ENCODE peak calls at places on chromosomes 7 and 10, in four cellular contexts. K is WERI-Rb-1, X is dorsolateral prefrontal cortex, A is endodermal cell. B is an unnamed sample.

GRCh38 chr7:150340024-150340749 is 1.2 kb downstream of the RARRES2 start:
- DNase-seq in K (no peak), X (no peak), A (peak; percentile 77), B (no peak)

GRCh38 chr7:37920619-37921339 is at the start of gene EPDR1:
- DNase-seq in K (peak; percentile 73), X (peak; percentile 76), A (peak; percentile 90), B (no peak)

GRCh38 chr7:17601921-17602320 is 303.5 kb downstream of the AHR start:
- DNase-seq in K (no peak), X (no peak), A (no peak), B (no peak)

GRCh38 chr7:78496226-78496625 is 697.7 kb downstream of the PHTF2 start:
- DNase-seq in K (no peak), X (no peak), A (no peak), B (no peak)

GRCh38 chr10:62266611-62267010 is 2.0 kb downstream of the RTKN2 start:
- DNase-seq in K (no peak), X (no peak), A (no peak), B (no peak)

GRCh38 chr7:12719141-12719919 is 31.9 kb downstream of the ARL4A start:
- DNase-seq in K (no peak), X (no peak), A (no peak), B (peak; percentile 57)

GRCh38 chr7:116772423-116772852 is 89.9 kb upstream of the CAPZA2 start:
- DNase-seq in K (no peak), X (no peak), A (no peak), B (no peak)

GRCh38 chr7:29217112-29217511 is 22.5 kb downstream of the CHN2 start:
- DNase-seq in K (no peak), X (no peak), A (no peak), B (no peak)

GRCh38 chr7:33500590-33500989 is 371.2 kb downstream of the BBS9 start:
- DNase-seq in K (no peak), X (no peak), A (no peak), B (no peak)

DNA sequence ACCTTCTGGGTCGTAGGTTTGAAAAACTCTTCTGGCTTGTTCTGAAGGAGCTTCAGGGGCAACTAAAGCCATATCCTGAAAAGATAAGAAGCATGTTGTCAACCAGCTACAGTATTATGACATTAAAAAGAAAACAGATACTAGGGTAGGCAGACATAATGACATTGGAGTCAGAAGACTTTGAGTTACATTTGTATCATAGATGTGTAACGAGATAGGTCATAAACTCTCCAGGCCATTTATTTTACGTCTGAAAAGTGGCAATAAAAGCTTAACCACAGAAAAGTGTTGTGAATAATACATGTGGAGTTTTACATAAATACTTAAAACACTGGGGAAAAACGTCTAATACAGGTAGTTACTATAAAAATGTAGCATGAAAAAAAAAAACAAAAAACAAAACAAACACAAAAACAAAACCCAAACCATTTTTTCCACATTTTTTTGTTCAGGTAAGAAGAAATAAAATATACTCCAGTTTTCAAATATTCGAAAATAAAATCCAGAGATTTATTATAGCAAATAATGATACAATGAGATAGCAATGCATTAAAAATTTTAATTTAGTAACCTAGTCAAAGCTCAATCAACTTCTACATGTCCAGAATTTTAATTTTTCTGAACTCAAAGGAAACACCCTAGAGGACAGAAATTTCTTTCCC is 64.1 kb downstream of the MINDY3 start:
- DNase-seq in K (no peak), X (no peak), A (no peak), B (no peak)
- H3K4me3 ChIP-seq in K (no peak overlapping the region), X (no peak overlapping the region), A (no peak overlapping the region), B (no peak overlapping the region)

GRCh38 chr7:128672927-128673517 is 930 bp downstream of the GARIN1A start:
- DNase-seq in K (no peak), X (no peak), A (peak; percentile 86), B (no peak)
- TF ChIP-seq CTCF in K (no peak), X (peak; percentile 31), A (peak; percentile 85), B (peak; percentile 84)

GRCh38 chr7:151736403-151736909 is 140.5 kb downstream of the PRKAG2 start:
- DNase-seq in K (peak; percentile 53), X (no peak), A (no peak), B (peak; percentile 90)
- H3K4me3 ChIP-seq in K (peak overlapping the region; percentile 28), X (peak overlapping the region; percentile 17), A (no peak overlapping the region), B (peak overlapping the region; percentile 49)

GRCh38 chr10:100482181-100482833 is 19.5 kb downstream of the WNT8B start:
- DNase-seq in K (peak; percentile 66), X (peak; percentile 71), A (peak; percentile 90), B (peak; percentile 27)

GRCh38 chr10:100485336-100485735 is 22.5 kb downstream of the WNT8B start:
- DNase-seq in K (no peak), X (no peak), A (peak; percentile 75), B (no peak)

GRCh38 chr10:100481462-100482081 is 18.8 kb downstream of the WNT8B start:
- DNase-seq in K (peak; percentile 78), X (peak; percentile 90), A (peak; percentile 98), B (peak; percentile 62)

GRCh38 chr10:100483876-100484666 is 21.3 kb downstream of the WNT8B start:
- DNase-seq in K (peak; percentile 59), X (no peak), A (no peak), B (no peak)

GRCh38 chr10:100482834-100483185 is 20.0 kb downstream of the WNT8B start:
- DNase-seq in K (peak; percentile 15), X (no peak), A (no peak), B (no peak)
- TF ChIP-seq CTCF in K (no peak), X (no peak), A (peak; percentile 46), B (no peak)

GRCh38 chr10:124086097-124086710 is 7.2 kb downstream of the CHST15 start:
- DNase-seq in K (no peak), X (no peak), A (no peak), B (no peak)

GRCh38 chr10:124089859-124090258 is 3.5 kb downstream of the CHST15 start:
- DNase-seq in K (no peak), X (no peak), A (no peak), B (no peak)

GRCh38 chr10:124088944-124089343 is 4.5 kb downstream of the CHST15 start:
- DNase-seq in K (no peak), X (no peak), A (no peak), B (no peak)

GRCh38 chr10:124086787-124087671 is 6.4 kb downstream of the CHST15 start:
- DNase-seq in K (no peak), X (no peak), A (no peak), B (no peak)

DNA sequence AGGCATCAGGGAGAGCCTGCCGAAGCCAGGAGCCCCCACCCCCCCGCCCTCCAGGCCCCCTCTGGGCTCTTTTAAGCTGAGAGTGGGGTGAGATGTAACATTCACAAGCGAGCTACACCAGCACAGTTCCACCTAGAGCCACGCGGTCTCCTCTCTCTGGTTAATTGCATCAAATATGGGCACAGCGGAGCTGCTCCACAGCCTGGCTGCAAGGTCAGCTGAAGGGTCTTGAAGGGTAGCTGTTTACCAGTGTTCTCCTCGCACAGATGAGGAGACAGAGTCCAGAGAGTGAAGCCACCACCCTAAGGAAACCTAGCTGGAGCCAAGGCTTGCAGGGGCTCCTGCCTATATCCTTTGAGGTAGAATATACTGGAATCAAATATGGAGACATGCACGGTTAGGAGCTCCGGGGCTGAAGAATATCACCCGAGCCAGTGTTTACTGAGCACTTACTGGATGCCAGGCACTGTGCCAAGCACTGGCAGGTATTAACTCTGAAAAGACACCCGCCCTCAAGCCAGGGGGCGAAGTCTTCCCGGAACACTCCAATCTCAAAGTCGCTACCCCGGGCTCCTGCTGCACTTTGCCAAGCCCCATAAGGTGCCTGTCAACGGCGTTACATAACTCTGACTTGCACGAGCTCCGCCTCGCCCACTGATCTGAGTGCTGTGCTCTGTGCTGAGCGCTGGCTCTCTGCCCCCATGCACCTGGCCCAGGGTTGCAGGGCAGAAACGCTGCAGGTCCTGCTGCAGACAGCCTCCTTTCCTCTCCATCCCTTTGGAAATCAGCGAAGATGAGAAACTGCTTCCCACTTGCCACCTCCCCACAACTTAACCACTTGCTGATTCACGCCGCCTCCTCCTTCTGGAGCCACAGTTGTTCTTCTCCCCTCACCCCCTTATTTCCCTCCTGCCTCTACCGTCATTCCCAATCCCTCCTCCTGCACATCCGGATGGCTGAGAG is 5.4 kb downstream of the CHST15 start:
- DNase-seq in K (no peak), X (peak; percentile 68), A (no peak), B (no peak)
- H3K4me3 ChIP-seq in K (no peak overlapping the region), X (no peak overlapping the region), A (no peak overlapping the region), B (no peak overlapping the region)

DNA sequence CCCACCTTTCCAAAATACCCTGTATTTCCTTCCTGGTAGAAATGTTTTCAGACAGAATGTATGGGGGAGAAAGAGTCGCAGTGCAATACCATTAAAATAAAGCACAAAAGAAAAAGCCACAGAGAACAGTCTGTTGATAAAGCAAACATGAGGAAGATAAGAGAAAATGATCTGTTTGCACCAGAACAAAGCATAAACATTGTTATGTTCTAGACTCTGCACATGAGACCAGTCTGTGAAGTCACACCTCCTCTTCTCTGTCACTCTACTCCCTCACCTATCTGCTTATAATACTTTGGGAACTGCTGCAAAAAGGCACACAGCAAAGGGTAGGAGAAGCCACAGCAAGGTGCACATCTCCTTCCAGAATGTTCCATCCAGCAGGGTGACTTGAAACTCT is 67.2 kb upstream of the LRGUK start:
- DNase-seq in K (no peak), X (no peak), A (no peak), B (no peak)
- TF ChIP-seq CTCF in K (no peak), X (no peak), A (no peak), B (no peak)

GRCh38 chr10:125396651-125397050 is 236.3 kb upstream of the CTBP2 start:
- DNase-seq in K (no peak), X (no peak), A (no peak), B (no peak)

GRCh38 chr10:125397608-125398007 is 237.2 kb upstream of the CTBP2 start:
- DNase-seq in K (no peak), X (no peak), A (no peak), B (no peak)

GRCh38 chr10:125389648-125390047 is 229.3 kb upstream of the CTBP2 start:
- DNase-seq in K (no peak), X (no peak), A (no peak), B (no peak)

GRCh38 chr10:125392140-125392539 is 231.8 kb upstream of the CTBP2 start:
- DNase-seq in K (no peak), X (no peak), A (no peak), B (no peak)
- H3K4me3 ChIP-seq in K (no peak overlapping the region), X (no peak overlapping the region), A (no peak overlapping the region), B (no peak overlapping the region)

DNA sequence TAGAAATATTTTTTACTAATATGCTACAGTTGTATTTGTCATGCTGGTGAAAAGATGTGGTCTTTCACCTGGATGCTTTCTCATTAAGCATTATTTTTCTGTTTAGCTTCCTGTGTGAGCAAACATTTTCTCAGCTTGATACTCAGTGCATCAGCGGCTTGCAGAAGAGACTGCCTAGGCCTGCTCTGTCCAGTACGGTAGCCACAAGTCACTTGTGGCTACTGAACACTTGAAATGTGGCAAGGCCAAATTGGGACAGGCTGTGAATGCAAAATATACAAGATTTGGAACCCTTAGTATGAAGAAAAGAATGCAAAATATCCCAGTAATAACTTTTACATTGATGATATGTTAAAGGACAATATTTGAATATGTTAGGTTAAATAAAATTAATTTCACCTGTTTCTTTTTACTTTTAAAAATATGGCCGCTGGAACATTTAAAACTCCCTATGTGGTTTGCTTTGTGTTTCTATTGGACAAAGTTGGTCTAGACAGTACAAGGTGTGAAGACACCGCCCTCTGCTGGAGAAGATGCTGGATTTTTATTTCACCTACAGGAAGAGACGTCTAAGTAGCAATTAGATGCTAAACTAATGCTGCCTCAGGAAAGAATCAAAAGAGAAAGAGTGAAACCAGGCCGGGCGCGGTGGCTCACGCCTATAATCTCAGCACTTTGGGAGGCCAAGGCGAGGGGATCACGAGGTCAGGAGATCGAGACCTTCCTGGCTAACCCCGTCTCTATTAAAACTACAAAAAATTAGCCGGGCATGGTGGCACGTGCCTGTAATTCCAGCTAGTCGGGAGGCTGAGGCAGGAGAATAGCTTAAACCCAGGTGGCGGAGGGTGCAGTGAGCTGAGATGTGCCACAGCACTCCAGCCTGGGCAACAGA is 5.3 kb downstream of the SRGN start:
- DNase-seq in K (peak; percentile 83), X (no peak), A (peak; percentile 81), B (peak; percentile 55)
- TF ChIP-seq CTCF in K (peak; percentile 57), X (peak; percentile 61), A (peak; percentile 76), B (peak; percentile 74)